ENCODE peak calls at places on chromosomes 4 and X, in eight cellular contexts. V, Z, C, W, T, S, B and I are unnamed samples.

GRCh38 chrX:18833071-18833731 is 125.8 kb downstream of the PPEF1 start:
- DNase-seq in V (no peak), Z (no peak), C (no peak), W (no peak), T (peak), S (peak), B (no peak), I (no peak)

GRCh38 chr4:147909225-147909624 is 177.3 kb downstream of the ARHGAP10 start:
- DNase-seq in V (no peak), Z (no peak), C (no peak), W (no peak), T (no peak), S (no peak), B (no peak), I (no peak)

GRCh38 chrX:153580700-153581386 is 18.1 kb downstream of the CCNQ start:
- DNase-seq in V (no peak), Z (no peak), C (no peak), W (no peak), T (peak), S (no peak), B (peak), I (no peak)

GRCh38 chrX:50967734-50968133 is 57.2 kb downstream of the BMP15 start:
- DNase-seq in V (peak), Z (no peak), C (no peak), W (no peak), T (no peak), S (no peak), B (no peak), I (no peak)

GRCh38 chr4:32789026-32789608 is 2068.9 kb downstream of the PCDH7 start:
- DNase-seq in V (peak), Z (peak), C (no peak), W (no peak), T (peak), S (no peak), B (no peak), I (no peak)

GRCh38 chr4:131459430-131460101 is 1689.5 kb upstream of the PCDH10 start:
- DNase-seq in V (peak), Z (no peak), C (no peak), W (no peak), T (no peak), S (no peak), B (no peak), I (no peak)

GRCh38 chrX:78074088-78074487 is 30.0 kb upstream of the PGK1 start:
- DNase-seq in V (no peak), Z (no peak), C (no peak), W (no peak), T (no peak), S (no peak), B (no peak), I (no peak)

GRCh38 chr4:183722738-183723560 is 63.9 kb downstream of the TRAPPC11 start:
- DNase-seq in V (peak), Z (no peak), C (peak), W (no peak), T (peak), S (no peak), B (peak), I (peak)

GRCh38 chrX:5681159-5681558 is 547.5 kb downstream of the NLGN4X start:
- DNase-seq in V (no peak), Z (no peak), C (no peak), W (no peak), T (no peak), S (no peak), B (peak), I (no peak)

GRCh38 chr4:84856468-84856867 is 110.0 kb downstream of the WDFY3 start:
- DNase-seq in V (no peak), Z (no peak), C (no peak), W (no peak), T (no peak), S (no peak), B (no peak), I (no peak)

GRCh38 chr4:86924805-86925204 is 10.0 kb upstream of the AFF1 start:
- DNase-seq in V (peak), Z (no peak), C (no peak), W (no peak), T (peak), S (no peak), B (no peak), I (no peak)

GRCh38 chrX:112614640-112615039 is 65.1 kb downstream of the LHFPL1 start:
- DNase-seq in V (peak), Z (no peak), C (no peak), W (no peak), T (no peak), S (no peak), B (no peak), I (no peak)

GRCh38 chrX:319579-320125 is 1.1 kb upstream of the GTPBP6 start:
- DNase-seq in V (no peak), Z (no peak), C (no peak), W (no peak), T (no peak), S (peak), B (no peak), I (no peak)

GRCh38 chrX:111869639-111870034 is 6.3 kb upstream of the TRPC5OS start:
- DNase-seq in V (peak), Z (no peak), C (peak), W (no peak), T (peak), S (no peak), B (peak), I (no peak)

GRCh38 chr4:169412046-169412445 is 141.3 kb upstream of the SH3RF1 start:
- DNase-seq in V (peak), Z (no peak), C (no peak), W (no peak), T (no peak), S (no peak), B (no peak), I (peak)